ENCODE peak calls at places on chromosomes 1 and 21, in eight cellular contexts. C is GM10248, R is esophagus squamous epithelium, W is AG04450, N is sigmoid colon, U is AG10803, B is Calu3, L is endothelial cell. Q is an unnamed sample.

GRCh38 chr1:115430717-115431116 is 92.7 kb upstream of the NGF start:
- DNase-seq in U (peak), L (no peak), B (peak), R (no peak), N (no peak), W (peak), C (no peak), Q (peak)

GRCh38 chr1:185400057-185400456 is 83.0 kb upstream of the IVNS1ABP start:
- DNase-seq in N (no peak), W (peak), C (no peak), L (no peak), U (peak), R (no peak), B (no peak), Q (no peak)

GRCh38 chr1:1349256-1350012 is at the start of gene DVL1:
- DNase-seq in C (peak), N (peak), W (peak), R (no peak), L (peak), U (peak), B (peak), Q (no peak)

GRCh38 chr1:94819945-94820746 is at the start of gene SLC44A3:
- DNase-seq in L (peak), R (no peak), B (peak), U (peak), C (no peak), W (no peak), N (peak), Q (no peak)

GRCh38 chr21:42403611-42404231 is at the start of gene UBASH3A:
- DNase-seq in C (no peak), W (no peak), R (no peak), U (no peak), B (no peak), N (peak), L (no peak), Q (no peak)

GRCh38 chr1:109490934-109491302 is 3.0 kb upstream of the CYB561D1 start:
- DNase-seq in N (no peak), B (no peak), U (no peak), R (no peak), L (no peak), W (no peak), C (no peak), Q (no peak)

GRCh38 chr1:212613440-212614335 is 5.1 kb downstream of the ATF3 start:
- DNase-seq in W (no peak), C (no peak), L (no peak), R (no peak), U (peak), B (no peak), N (no peak), Q (no peak)

GRCh38 chr1:181079382-181079781 is 9.1 kb upstream of the IER5 start:
- DNase-seq in W (peak), U (no peak), N (no peak), R (no peak), B (no peak), L (no peak), C (no peak), Q (no peak)

GRCh38 chr1:54230507-54231339 is 30.8 kb downstream of the MRPL37 start:
- DNase-seq in C (no peak), B (no peak), W (no peak), L (no peak), N (no peak), R (no peak), U (no peak), Q (no peak)

GRCh38 chr21:31409849-31410762 is 66.0 kb upstream of the TIAM1 start:
- DNase-seq in N (no peak), U (no peak), B (no peak), L (no peak), R (no peak), C (no peak), W (no peak), Q (no peak)

GRCh38 chr1:8874230-8875201 is 4.0 kb downstream of the ENO1 start:
- DNase-seq in L (no peak), B (no peak), U (no peak), C (no peak), R (no peak), N (no peak), W (no peak), Q (no peak)

GRCh38 chr1:97999320-97999719 is 78.5 kb upstream of the DPYD start:
- DNase-seq in B (no peak), W (peak), U (peak), R (no peak), C (no peak), N (no peak), L (no peak), Q (no peak)

GRCh38 chr1:80893140-80893539 is 907.6 kb upstream of the ADGRL2 start:
- DNase-seq in U (no peak), L (no peak), W (no peak), R (no peak), N (no peak), C (peak), B (no peak), Q (no peak)

GRCh38 chr1:66262233-66262632 is 271.7 kb upstream of the SGIP1 start:
- DNase-seq in W (no peak), L (no peak), N (no peak), B (peak), U (peak), R (no peak), C (no peak), Q (peak)

GRCh38 chr1:12165342-12165741 is 1.4 kb upstream of the TNFRSF1B start:
- DNase-seq in W (no peak), B (no peak), R (no peak), U (no peak), N (no peak), C (no peak), L (no peak), Q (no peak)

GRCh38 chr1:169105087-169105433 is 1.4 kb upstream of the ATP1B1 start:
- DNase-seq in W (no peak), C (no peak), B (no peak), U (no peak), L (no peak), R (no peak), N (no peak), Q (no peak)

GRCh38 chr21:35023396-35024070 is 25.6 kb downstream of the RUNX1 start:
- DNase-seq in L (no peak), C (no peak), B (no peak), N (no peak), W (no peak), U (no peak), R (no peak), Q (no peak)

GRCh38 chr1:48767957-48768510 is 8.7 kb downstream of the BEND5 start:
- DNase-seq in W (no peak), U (no peak), R (no peak), N (no peak), B (no peak), C (no peak), L (no peak), Q (no peak)

GRCh38 chr1:220485131-220485530 is 42.8 kb upstream of the MARK1 start:
- DNase-seq in R (no peak), U (no peak), L (no peak), B (no peak), C (no peak), W (no peak), N (no peak), Q (no peak)

GRCh38 chr1:62318756-62319544 is at the start of gene KANK4:
- DNase-seq in L (peak), W (no peak), U (no peak), R (no peak), B (no peak), C (no peak), N (no peak), Q (no peak)

GRCh38 chr1:233412812-233413211 is 85.3 kb downstream of the MAP3K21 start:
- DNase-seq in R (no peak), W (no peak), U (no peak), N (no peak), C (no peak), B (no peak), L (no peak), Q (no peak)

GRCh38 chr1:37556712-37557196 is at the start of gene DNALI1:
- DNase-seq in U (peak), W (peak), L (peak), C (peak), N (peak), B (peak), R (no peak), Q (no peak)

GRCh38 chr1:56576880-56577858 is 2.2 kb downstream of the PLPP3 start:
- DNase-seq in W (no peak), B (no peak), C (peak), U (peak), R (no peak), N (no peak), L (peak), Q (no peak)
- TF ChIP-seq CTCF in W (peak), B (peak), C (peak), U (peak), R (no peak), N (peak), L (peak), Q (peak)

DNA sequence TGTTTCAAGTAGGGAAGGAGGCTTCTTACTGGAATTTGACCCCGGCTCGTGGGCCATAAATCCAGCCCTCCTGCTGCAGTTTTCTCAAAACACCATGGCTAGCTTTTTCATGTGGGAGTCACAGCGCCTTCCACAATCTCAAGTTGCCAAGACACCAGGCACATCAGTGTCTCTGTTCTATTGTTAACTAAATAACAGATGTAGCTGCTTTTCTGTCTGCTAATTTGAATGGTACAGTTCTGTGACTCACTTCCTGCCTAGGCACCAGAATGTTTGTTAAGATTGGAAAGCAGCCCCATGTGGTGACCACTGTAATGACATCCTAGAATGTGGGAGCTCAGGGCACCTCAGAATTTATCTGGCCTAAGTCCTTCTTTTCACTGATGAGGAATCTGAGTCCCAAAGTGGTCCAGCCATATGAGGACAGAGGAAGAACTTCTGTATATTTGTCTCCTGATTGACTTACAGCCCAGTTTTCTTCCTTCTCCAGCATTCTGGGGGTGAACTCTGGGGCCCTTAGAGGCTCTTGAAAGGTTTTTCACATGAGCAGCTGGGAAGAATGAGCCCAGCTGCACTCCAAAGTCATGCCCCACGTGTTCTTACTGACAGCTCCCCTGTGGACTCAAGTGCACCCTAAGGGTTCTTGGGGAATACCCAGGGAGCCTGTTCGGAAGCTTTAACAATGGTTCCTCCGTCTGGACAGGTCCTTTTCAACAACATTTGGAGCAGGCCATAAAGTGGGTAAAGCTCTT is 27.5 kb downstream of the TRIM45 start:
- DNase-seq in R (no peak), U (peak), N (no peak), C (peak), W (no peak), L (peak), B (peak), Q (peak)
- TF ChIP-seq CTCF in R (no peak), U (peak), N (no peak), C (no peak), W (peak), L (peak), B (no peak), Q (peak)

DNA sequence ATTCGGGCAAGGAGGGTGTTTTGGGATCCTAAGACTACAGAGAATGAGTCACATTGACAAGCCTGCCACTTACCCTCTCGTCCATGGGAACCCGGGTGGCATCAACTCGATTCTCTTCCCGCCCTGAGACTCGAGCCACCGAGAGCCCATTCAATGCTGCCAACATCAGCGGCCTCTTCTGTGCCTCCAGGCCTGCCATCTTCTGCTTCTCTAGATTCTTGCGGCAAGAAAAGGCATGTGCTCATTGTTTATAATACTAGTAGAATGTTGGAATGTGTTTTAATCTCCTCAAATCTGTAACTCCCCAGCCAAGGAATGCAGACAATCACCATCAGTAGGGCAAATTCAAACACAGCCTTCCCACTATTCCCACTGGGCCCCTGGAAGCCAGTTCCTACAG is 96.9 kb downstream of the SMYD2 start:
- DNase-seq in N (no peak), W (peak), U (peak), C (no peak), R (no peak), L (no peak), B (no peak), Q (peak)
- TF ChIP-seq CTCF in N (no peak), W (no peak), U (no peak), C (no peak), R (no peak), L (no peak), B (no peak), Q (no peak)

DNA sequence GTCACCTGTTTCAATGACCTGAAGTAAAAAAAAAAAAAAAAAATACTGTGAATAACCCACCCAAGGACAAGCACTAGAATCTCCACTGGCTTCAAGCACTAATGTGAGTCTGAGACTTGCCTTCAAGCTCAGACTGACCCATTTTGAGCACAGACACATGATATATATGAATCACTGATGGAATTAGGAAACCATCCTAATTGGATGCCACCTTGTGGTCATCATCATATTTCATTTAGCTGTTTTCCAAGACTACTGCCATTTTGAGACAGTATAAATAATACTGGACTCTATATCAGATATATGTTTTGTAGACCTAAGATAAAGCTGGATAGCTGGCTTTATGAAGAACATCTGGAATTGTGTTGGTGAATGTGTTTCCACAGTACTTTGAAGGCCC is 1232.0 kb downstream of the KCNT2 start:
- DNase-seq in N (no peak), L (no peak), B (no peak), W (no peak), R (no peak), C (no peak), U (no peak), Q (no peak)
- TF ChIP-seq CTCF in N (no peak), L (peak), B (no peak), W (no peak), R (no peak), C (no peak), U (no peak), Q (peak)

GRCh38 chr1:85582687-85583354 is 2.3 kb downstream of the CCN1 start:
- DNase-seq in U (peak), R (no peak), C (no peak), N (no peak), B (no peak), L (no peak), W (no peak), Q (no peak)
- TF ChIP-seq CTCF in U (no peak), R (no peak), C (no peak), N (no peak), B (no peak), L (no peak), W (peak), Q (no peak)

DNA sequence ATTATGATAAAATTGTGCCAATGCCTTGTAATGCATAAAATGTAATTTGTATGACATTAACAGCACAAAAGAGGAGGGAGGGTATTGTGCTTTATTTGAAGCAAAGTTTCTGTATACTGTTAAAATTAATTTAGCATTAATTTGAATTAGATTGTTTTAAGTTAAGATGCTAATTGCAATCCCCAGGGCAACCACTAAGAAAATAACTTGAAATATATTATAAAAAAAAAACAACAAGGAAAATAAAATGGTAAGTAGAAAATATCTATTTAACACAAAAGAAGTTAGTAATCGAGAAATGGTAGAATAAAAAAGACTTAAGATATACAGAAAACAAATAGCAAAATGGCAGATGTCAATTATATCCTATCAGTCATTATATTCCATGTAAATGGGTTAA is 131.4 kb upstream of the KAZN start:
- DNase-seq in L (no peak), B (no peak), C (no peak), R (no peak), U (no peak), W (no peak), N (no peak), Q (no peak)
- TF ChIP-seq CTCF in L (peak), B (no peak), C (no peak), R (no peak), U (no peak), W (no peak), N (no peak), Q (no peak)

DNA sequence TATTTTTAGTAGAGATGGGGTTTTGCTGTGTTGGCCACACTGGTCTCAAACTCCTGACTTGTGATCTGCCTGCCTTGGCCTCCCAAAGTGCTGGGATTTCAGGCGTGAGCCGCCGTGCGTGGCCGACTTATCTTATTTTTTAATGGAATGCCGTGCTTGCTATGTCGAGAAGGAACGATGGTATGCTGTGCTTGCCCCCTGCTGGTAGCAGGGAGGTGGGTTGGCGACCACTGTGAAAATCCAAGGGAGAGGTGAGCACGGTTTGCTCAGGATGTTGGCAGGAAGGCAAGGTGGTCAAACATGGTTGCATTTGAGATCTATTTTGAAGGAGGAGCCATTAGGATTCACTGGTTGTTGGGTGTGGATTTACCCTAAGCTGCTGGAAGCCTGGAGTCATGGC is 45.8 kb upstream of the RCC2 start:
- DNase-seq in N (no peak), W (no peak), C (no peak), B (peak), L (peak), U (no peak), R (no peak), Q (no peak)
- TF ChIP-seq CTCF in N (no peak), W (peak), C (peak), B (peak), L (peak), U (peak), R (no peak), Q (peak)

GRCh38 chr1:179089827-179090482 is 8.1 kb downstream of the TOR3A start:
- DNase-seq in N (no peak), B (no peak), W (no peak), L (no peak), R (no peak), U (no peak), C (no peak), Q (no peak)

GRCh38 chr1:179090923-179091322 is 9.1 kb downstream of the TOR3A start:
- DNase-seq in U (no peak), N (no peak), R (no peak), C (no peak), L (no peak), B (no peak), W (no peak), Q (no peak)

GRCh38 chr1:179092896-179093461 is 11.1 kb downstream of the TOR3A start:
- DNase-seq in N (peak), C (no peak), W (no peak), B (no peak), R (no peak), U (no peak), L (no peak), Q (no peak)

GRCh38 chr1:179091691-179092165 is 9.9 kb downstream of the TOR3A start:
- DNase-seq in L (no peak), C (no peak), N (peak), B (no peak), U (peak), W (peak), R (no peak), Q (no peak)

GRCh38 chr1:179090522-179090921 is 8.7 kb downstream of the TOR3A start:
- DNase-seq in L (no peak), W (no peak), N (no peak), B (no peak), C (no peak), R (no peak), U (peak), Q (no peak)
- TF ChIP-seq CTCF in L (no peak), W (peak), N (no peak), B (no peak), C (no peak), R (no peak), U (peak), Q (peak)

DNA sequence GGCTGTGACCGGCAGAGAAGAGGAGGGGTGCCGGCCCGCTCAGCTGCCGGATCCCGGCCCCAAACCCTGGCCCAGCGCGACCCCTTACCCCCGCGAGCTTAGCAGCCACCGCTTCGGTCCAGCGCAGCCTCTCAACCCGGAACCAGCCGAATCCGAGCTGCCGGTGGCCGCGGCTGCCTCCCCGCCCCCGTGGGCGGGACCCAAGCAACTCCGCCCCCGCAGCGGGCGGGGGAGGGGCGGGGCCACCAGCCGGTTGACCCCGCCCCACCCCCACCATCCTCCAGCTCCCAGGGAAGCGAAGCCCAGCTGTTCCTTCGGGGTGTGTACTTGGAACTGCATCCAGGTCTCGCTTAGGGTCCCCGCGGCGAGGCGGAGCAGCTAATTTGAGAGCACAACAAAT is at the start of gene TRIM62:
- DNase-seq in U (peak), C (peak), W (peak), L (peak), B (peak), R (peak), N (peak), Q (peak)
- TF ChIP-seq CTCF in U (no peak), C (no peak), W (no peak), L (no peak), B (no peak), R (no peak), N (no peak), Q (no peak)

GRCh38 chr1:57340361-57341192 is 83.3 kb downstream of the DAB1 start:
- DNase-seq in B (no peak), C (no peak), U (no peak), L (no peak), R (no peak), W (no peak), N (no peak), Q (no peak)
- TF ChIP-seq CTCF in B (no peak), C (no peak), U (no peak), L (no peak), R (no peak), W (no peak), N (no peak), Q (no peak)

Q was measured in HFF-Myc.